ENCODE peak calls at places on chromosome 18, in nine cellular contexts. V is aorta; J is uterus; G is fibroblast of lung; F is upper lobe of right lung; D is tibial artery; Q is mesendoderm; B is colonic mucosa; K is effector memory CD4-positive, alpha-beta T cell. L is an unnamed sample. For H3K4me1, the result is how much of the 10 kb centered on the place peaks cover.

GRCh38 chr18:44507729-44508325 is 172.9 kb upstream of the SETBP1 start:
- DNase-seq in V (peak), J (no peak), G (no peak), F (peak), D (peak), Q (no peak), B (no peak), K (no peak), L (peak)

GRCh38 chr18:52339891-52340371 is at the start of gene DCC:
- DNase-seq in V (no peak), J (no peak), G (peak), F (no peak), D (no peak), Q (peak), B (peak), K (no peak), L (no peak)

GRCh38 chr18:59778434-59778833 is 81.2 kb upstream of the CCBE1 start:
- DNase-seq in V (no peak), J (no peak), G (no peak), F (no peak), D (no peak), Q (no peak), B (no peak), K (no peak), L (no peak)

GRCh38 chr18:40197711-40198110 is 1757.3 kb upstream of the PIK3C3 start:
- DNase-seq in V (no peak), J (no peak), G (no peak), F (no peak), D (no peak), Q (peak), B (no peak), K (no peak), L (no peak)

GRCh38 chr18:46079336-46079735 is 7.3 kb upstream of the PSTPIP2 start:
- DNase-seq in V (no peak), J (no peak), G (no peak), F (no peak), D (no peak), Q (no peak), B (no peak), K (no peak), L (no peak)

GRCh38 chr18:649341-649740 is 8.1 kb upstream of the TYMS start:
- DNase-seq in V (no peak), J (no peak), G (no peak), F (no peak), D (no peak), Q (no peak), B (no peak), K (no peak), L (no peak)

GRCh38 chr18:64474279-64474678 is 325.4 kb upstream of the LINC00305 start:
- DNase-seq in V (no peak), J (no peak), G (no peak), F (no peak), D (no peak), Q (no peak), B (no peak), K (no peak), L (no peak)

GRCh38 chr18:13381907-13382682 is 163.5 kb downstream of the LDLRAD4 start:
- DNase-seq in V (peak), J (peak), G (peak), F (peak), D (peak), Q (no peak), B (peak), K (peak), L (peak)

GRCh38 chr18:49813071-49813320 is 337 bp downstream of the ACAA2 start:
- DNase-seq in V (no peak), J (peak), G (peak), F (peak), D (peak), Q (peak), B (peak), K (no peak), L (peak)

DNA sequence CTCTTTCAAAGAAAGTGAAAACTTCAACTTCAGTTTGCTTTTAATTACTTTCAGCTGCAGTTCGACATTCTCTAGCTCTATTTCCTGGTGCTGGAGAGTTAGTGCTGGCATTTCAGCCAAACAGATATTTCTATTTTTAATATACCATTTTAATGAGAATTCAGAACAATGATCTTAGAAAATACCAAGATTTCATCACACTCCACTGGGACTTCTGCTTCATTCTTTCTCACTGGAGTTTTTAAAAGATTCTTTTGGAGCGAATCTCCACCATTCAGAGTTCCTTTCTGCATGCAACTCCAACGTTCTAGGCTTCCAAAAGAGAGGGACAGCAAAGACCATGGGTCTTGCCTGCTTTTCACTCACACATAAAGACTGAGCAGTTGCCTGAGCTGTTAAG is 94.2 kb downstream of the CABLES1 start:
- DNase-seq in V (no peak), J (no peak), G (peak), F (no peak), D (no peak), Q (no peak), B (no peak), K (no peak), L (no peak)
- H3K27ac ChIP-seq in V (peak), J (peak), G (no peak), F (peak), D (peak), Q (no peak), B (no peak), K (no peak), L (no peak)

DNA sequence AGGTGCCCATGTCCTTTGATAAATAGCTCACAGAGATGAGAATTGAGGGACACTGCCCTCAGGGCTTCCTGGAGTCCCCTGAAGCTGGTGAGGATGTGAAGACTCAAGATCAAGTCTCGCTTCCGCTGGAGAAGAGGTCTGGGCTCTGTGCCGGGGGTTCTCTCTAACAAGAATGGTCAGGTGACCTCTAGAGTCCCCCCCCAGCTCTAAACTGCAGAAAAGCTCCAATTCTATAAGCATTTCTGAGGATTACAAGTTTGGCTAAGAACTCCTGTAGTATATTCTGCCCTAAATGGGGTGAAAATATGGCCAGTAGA is 32.4 kb downstream of the LPIN2 start:
- DNase-seq in V (no peak), J (no peak), G (no peak), F (no peak), D (no peak), Q (no peak), B (no peak), K (no peak), L (no peak)
- H3K4me1 ChIP-seq in V (under half), J (under half), G (under half), F (half or more), D (half or more), Q (under half), B (under half), K (half or more), L (under half)

DNA sequence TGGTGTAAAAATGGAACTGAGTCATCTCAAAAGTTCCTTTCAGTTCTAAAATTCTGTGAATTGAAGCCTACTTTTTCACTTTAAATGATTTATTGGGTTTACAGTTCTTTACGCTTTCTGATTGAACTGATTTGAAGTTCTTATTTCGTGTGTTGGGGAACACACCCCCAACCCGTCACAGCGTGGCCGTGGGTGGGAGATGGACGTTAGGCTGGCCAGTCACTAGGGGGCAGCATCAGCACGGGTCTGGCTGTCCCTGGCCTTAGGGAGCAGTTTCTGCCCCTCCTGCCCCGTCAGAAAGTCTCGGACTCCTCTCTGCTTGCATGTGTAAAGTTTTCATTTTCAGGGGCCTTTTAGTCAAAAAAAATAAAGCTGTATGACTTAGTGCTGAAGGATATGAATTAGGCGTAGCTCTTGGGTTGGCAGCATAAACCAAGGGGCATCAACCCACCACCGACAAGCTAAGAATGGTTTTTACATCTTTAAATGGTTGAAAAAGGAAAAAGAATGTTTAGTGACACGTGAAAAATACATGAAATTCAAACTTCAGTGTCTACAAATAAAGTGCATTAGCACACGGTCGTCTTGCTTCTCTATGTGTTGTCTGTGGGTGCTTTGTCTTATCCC is 63.4 kb downstream of the ZCCHC2 start:
- DNase-seq in V (peak), J (peak), G (peak), F (peak), D (peak), Q (peak), B (peak), K (peak), L (peak)
- H3K4me3 ChIP-seq in V (no peak), J (no peak), G (no peak), F (no peak), D (no peak), Q (no peak), B (no peak), K (peak), L (no peak)

DNA sequence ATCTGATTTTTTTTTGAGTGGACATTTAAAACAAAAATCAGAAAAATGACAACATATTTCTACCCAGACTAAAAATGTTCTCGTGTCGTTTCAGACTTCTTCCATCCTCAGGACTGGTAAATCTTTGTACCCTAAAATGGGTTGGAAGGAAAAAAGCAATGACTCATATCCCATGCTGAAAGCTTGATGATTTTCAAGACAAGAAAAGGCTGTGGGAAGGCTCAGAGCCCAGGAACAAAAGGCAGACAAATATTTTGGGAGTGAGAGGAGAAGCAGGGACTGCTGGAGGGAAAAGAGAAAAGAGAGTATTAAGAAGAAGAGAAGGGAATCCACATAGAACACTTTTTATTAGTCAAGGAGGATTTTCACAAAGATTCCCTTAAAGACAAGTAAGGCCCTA is 77.1 kb upstream of the CTAGE1 start:
- DNase-seq in V (no peak), J (no peak), G (peak), F (no peak), D (no peak), Q (no peak), B (no peak), K (no peak), L (peak)
- H3K27ac ChIP-seq in V (no peak), J (peak), G (no peak), F (no peak), D (peak), Q (no peak), B (no peak), K (no peak), L (no peak)

L was measured in right cardiac atrium.